ENCODE peak calls at places on chromosome 2, in six cellular contexts. V is HS-5, N is neural progenitor cell, S is mesothelial cell of epicardium, T is upper lobe of right lung, R is GM20000. X is an unnamed sample.

GRCh38 chr2:13046557-13047165 is 329.9 kb downstream of the TRIB2 start:
- DNase-seq in V (peak; percentile 11), N (no peak), S (no peak), T (no peak), R (no peak), X (peak; percentile 10)

GRCh38 chr2:7748717-7749415 is 831.7 kb downstream of the RNF144A start:
- DNase-seq in V (no peak), N (no peak), S (no peak), T (no peak), R (no peak), X (peak; percentile 78)

GRCh38 chr2:169294001-169294675 is 68.2 kb downstream of the LRP2 start:
- DNase-seq in V (no peak), N (no peak), S (no peak), T (no peak), R (no peak), X (no peak)

GRCh38 chr2:20624884-20625485 is 25.9 kb downstream of the HS1BP3 start:
- DNase-seq in V (no peak), N (no peak), S (no peak), T (peak; percentile 40), R (no peak), X (no peak)

GRCh38 chr2:204665771-204666170 is 120.5 kb downstream of the PARD3B start:
- DNase-seq in V (no peak), N (no peak), S (no peak), T (no peak), R (no peak), X (no peak)

GRCh38 chr2:237691200-237691907 is 64.0 kb downstream of the LRRFIP1 start:
- DNase-seq in V (no peak), N (peak; percentile 65), S (no peak), T (no peak), R (no peak), X (peak; percentile 59)

GRCh38 chr2:30208453-30208852 is 22.9 kb upstream of the LBH start:
- DNase-seq in V (no peak), N (peak; percentile 85), S (no peak), T (no peak), R (peak; percentile 57), X (peak; percentile 68)

GRCh38 chr2:17303496-17303895 is 214.7 kb downstream of the RAD51AP2 start:
- DNase-seq in V (no peak), N (no peak), S (no peak), T (no peak), R (no peak), X (no peak)

GRCh38 chr2:18593496-18593895 is 4.1 kb upstream of the NT5C1B start:
- DNase-seq in V (no peak), N (no peak), S (no peak), T (no peak), R (no peak), X (no peak)

GRCh38 chr2:15363142-15363541 is 198.0 kb downstream of the NBAS start:
- DNase-seq in V (peak; percentile 22), N (no peak), S (no peak), T (no peak), R (no peak), X (no peak)

GRCh38 chr2:39778233-39778632 is 825 bp downstream of the THUMPD2 start:
- DNase-seq in V (no peak), N (no peak), S (no peak), T (no peak), R (no peak), X (no peak)

GRCh38 chr2:8219631-8220393 is 462.0 kb upstream of the ID2 start:
- DNase-seq in V (no peak), N (no peak), S (no peak), T (no peak), R (no peak), X (no peak)

GRCh38 chr2:138516030-138516704 is 14.6 kb downstream of the SPOPL start:
- DNase-seq in V (no peak), N (no peak), S (no peak), T (no peak), R (no peak), X (no peak)

GRCh38 chr2:205245652-205246051 is 436.6 kb upstream of the NRP2 start:
- DNase-seq in V (peak; percentile 49), N (no peak), S (no peak), T (no peak), R (no peak), X (no peak)

GRCh38 chr2:79977782-79978181 is 326.8 kb downstream of the LRRTM1 start:
- DNase-seq in V (no peak), N (no peak), S (no peak), T (no peak), R (no peak), X (no peak)

GRCh38 chr2:145283131-145283530 is 763.2 kb upstream of the ZEB2 start:
- DNase-seq in V (no peak), N (no peak), S (no peak), T (no peak), R (no peak), X (no peak)

GRCh38 chr2:198062826-198063225 is 258.4 kb downstream of the PLCL1 start:
- DNase-seq in V (no peak), N (no peak), S (no peak), T (no peak), R (no peak), X (no peak)

GRCh38 chr2:240603846-240604245 is 17.3 kb downstream of the CAPN10 start:
- DNase-seq in V (no peak), N (no peak), S (peak; percentile 16), T (peak; percentile 63), R (no peak), X (no peak)

GRCh38 chr2:209629622-209630021 is 142.0 kb upstream of the UNC80 start:
- DNase-seq in V (no peak), N (no peak), S (no peak), T (no peak), R (no peak), X (no peak)

GRCh38 chr2:51790854-51791253 is 758.9 kb upstream of the NRXN1 start:
- DNase-seq in V (no peak), N (no peak), S (no peak), T (no peak), R (no peak), X (no peak)

X was measured in GM12865.